ENCODE peak calls at places on chromosomes 2 and 18, in nine cellular contexts. One of them, this sample, is unnamed.

GRCh38 chr18:76259012-76259568 is 236.0 kb downstream of the ZNF516 start:
- DNase-seq in MM.1S: no peak
- DNase-seq in tibial artery: no peak
- DNase-seq in SJSA1: no peak
- DNase-seq in AG04449: no peak
- DNase-seq in NCI-H1417 treated with DMSO at 0.1 percent for 48 hours: no peak
- DNase-seq in stimulated activated CD8-positive, alpha-beta memory T cell treated with anti-CD3 and anti-CD28 coated beads, Interleukin-12 subunit alpha, Interleukin-12 subunit beta, amount 100 ng/mL, for 1 hour: no peak
- DNase-seq in NCI-H1092 treated with DMSO at 0.1 percent for 48 hours: no peak
- DNase-seq in prostate gland: no peak
- DNase-seq in this sample: no peak

GRCh38 chr2:62653582-62654422 is 51.7 kb upstream of the EHBP1 start:
- DNase-seq in stimulated activated CD8-positive, alpha-beta memory T cell treated with anti-CD3 and anti-CD28 coated beads, Interleukin-12 subunit alpha, Interleukin-12 subunit beta, amount 100 ng/mL, for 1 hour: no peak
- DNase-seq in tibial artery: no peak
- DNase-seq in NCI-H1092 treated with DMSO at 0.1 percent for 48 hours: no peak
- DNase-seq in NCI-H1417 treated with DMSO at 0.1 percent for 48 hours: no peak
- DNase-seq in prostate gland: no peak
- DNase-seq in SJSA1: no peak
- DNase-seq in MM.1S: no peak
- DNase-seq in AG04449: no peak
- DNase-seq in this sample: no peak

GRCh38 chr18:61998957-61999356 is 106.2 kb upstream of the RNF152 start:
- DNase-seq in stimulated activated CD8-positive, alpha-beta memory T cell treated with anti-CD3 and anti-CD28 coated beads, Interleukin-12 subunit alpha, Interleukin-12 subunit beta, amount 100 ng/mL, for 1 hour: no peak
- DNase-seq in SJSA1: no peak
- DNase-seq in NCI-H1417 treated with DMSO at 0.1 percent for 48 hours: no peak
- DNase-seq in MM.1S: no peak
- DNase-seq in tibial artery: no peak
- DNase-seq in prostate gland: no peak
- DNase-seq in NCI-H1092 treated with DMSO at 0.1 percent for 48 hours: no peak
- DNase-seq in AG04449: peak; percentile 71
- DNase-seq in this sample: peak; percentile 10

GRCh38 chr18:6059551-6059950 is 164.2 kb upstream of the TMEM200C start:
- DNase-seq in AG04449: no peak
- DNase-seq in SJSA1: no peak
- DNase-seq in tibial artery: no peak
- DNase-seq in stimulated activated CD8-positive, alpha-beta memory T cell treated with anti-CD3 and anti-CD28 coated beads, Interleukin-12 subunit alpha, Interleukin-12 subunit beta, amount 100 ng/mL, for 1 hour: no peak
- DNase-seq in prostate gland: no peak
- DNase-seq in NCI-H1417 treated with DMSO at 0.1 percent for 48 hours: no peak
- DNase-seq in MM.1S: no peak
- DNase-seq in NCI-H1092 treated with DMSO at 0.1 percent for 48 hours: no peak
- DNase-seq in this sample: no peak

GRCh38 chr2:177641321-177641720 is 248.7 kb downstream of the AGPS start:
- DNase-seq in prostate gland: no peak
- DNase-seq in stimulated activated CD8-positive, alpha-beta memory T cell treated with anti-CD3 and anti-CD28 coated beads, Interleukin-12 subunit alpha, Interleukin-12 subunit beta, amount 100 ng/mL, for 1 hour: no peak
- DNase-seq in tibial artery: no peak
- DNase-seq in AG04449: no peak
- DNase-seq in NCI-H1092 treated with DMSO at 0.1 percent for 48 hours: no peak
- DNase-seq in NCI-H1417 treated with DMSO at 0.1 percent for 48 hours: no peak
- DNase-seq in SJSA1: no peak
- DNase-seq in MM.1S: no peak
- DNase-seq in this sample: no peak

GRCh38 chr18:59575995-59576394 is 121.2 kb downstream of the CCBE1 start:
- DNase-seq in stimulated activated CD8-positive, alpha-beta memory T cell treated with anti-CD3 and anti-CD28 coated beads, Interleukin-12 subunit alpha, Interleukin-12 subunit beta, amount 100 ng/mL, for 1 hour: no peak
- DNase-seq in AG04449: no peak
- DNase-seq in NCI-H1092 treated with DMSO at 0.1 percent for 48 hours: no peak
- DNase-seq in MM.1S: no peak
- DNase-seq in tibial artery: no peak
- DNase-seq in NCI-H1417 treated with DMSO at 0.1 percent for 48 hours: no peak
- DNase-seq in prostate gland: no peak
- DNase-seq in SJSA1: no peak
- DNase-seq in this sample: no peak

GRCh38 chr2:96359866-96360265 is 24.3 kb downstream of the NCAPH start:
- DNase-seq in stimulated activated CD8-positive, alpha-beta memory T cell treated with anti-CD3 and anti-CD28 coated beads, Interleukin-12 subunit alpha, Interleukin-12 subunit beta, amount 100 ng/mL, for 1 hour: no peak
- DNase-seq in prostate gland: no peak
- DNase-seq in NCI-H1092 treated with DMSO at 0.1 percent for 48 hours: no peak
- DNase-seq in AG04449: no peak
- DNase-seq in MM.1S: no peak
- DNase-seq in SJSA1: no peak
- DNase-seq in tibial artery: no peak
- DNase-seq in NCI-H1417 treated with DMSO at 0.1 percent for 48 hours: no peak
- DNase-seq in this sample: no peak

GRCh38 chr18:74689251-74689650 is 91.6 kb downstream of the ZNF407 start:
- DNase-seq in NCI-H1092 treated with DMSO at 0.1 percent for 48 hours: no peak
- DNase-seq in NCI-H1417 treated with DMSO at 0.1 percent for 48 hours: no peak
- DNase-seq in tibial artery: no peak
- DNase-seq in SJSA1: no peak
- DNase-seq in MM.1S: no peak
- DNase-seq in prostate gland: no peak
- DNase-seq in AG04449: no peak
- DNase-seq in stimulated activated CD8-positive, alpha-beta memory T cell treated with anti-CD3 and anti-CD28 coated beads, Interleukin-12 subunit alpha, Interleukin-12 subunit beta, amount 100 ng/mL, for 1 hour: no peak
- DNase-seq in this sample: no peak

GRCh38 chr2:11473604-11474440 is 7.9 kb upstream of the E2F6 start:
- DNase-seq in NCI-H1417 treated with DMSO at 0.1 percent for 48 hours: no peak
- DNase-seq in AG04449: no peak
- DNase-seq in SJSA1: no peak
- DNase-seq in stimulated activated CD8-positive, alpha-beta memory T cell treated with anti-CD3 and anti-CD28 coated beads, Interleukin-12 subunit alpha, Interleukin-12 subunit beta, amount 100 ng/mL, for 1 hour: no peak
- DNase-seq in tibial artery: no peak
- DNase-seq in MM.1S: no peak
- DNase-seq in NCI-H1092 treated with DMSO at 0.1 percent for 48 hours: peak; percentile 62
- DNase-seq in prostate gland: no peak
- DNase-seq in this sample: no peak

GRCh38 chr2:24164416-24164973 is 10.4 kb upstream of the FAM228A start:
- DNase-seq in SJSA1: peak; percentile 67
- DNase-seq in prostate gland: no peak
- DNase-seq in tibial artery: no peak
- DNase-seq in MM.1S: peak; percentile 38
- DNase-seq in NCI-H1092 treated with DMSO at 0.1 percent for 48 hours: peak; percentile 3
- DNase-seq in AG04449: no peak
- DNase-seq in NCI-H1417 treated with DMSO at 0.1 percent for 48 hours: no peak
- DNase-seq in stimulated activated CD8-positive, alpha-beta memory T cell treated with anti-CD3 and anti-CD28 coated beads, Interleukin-12 subunit alpha, Interleukin-12 subunit beta, amount 100 ng/mL, for 1 hour: no peak
- DNase-seq in this sample: no peak

GRCh38 chr18:46639386-46639785 is 17.6 kb downstream of the LOXHD1 start:
- DNase-seq in SJSA1: no peak
- DNase-seq in NCI-H1092 treated with DMSO at 0.1 percent for 48 hours: no peak
- DNase-seq in tibial artery: no peak
- DNase-seq in MM.1S: no peak
- DNase-seq in stimulated activated CD8-positive, alpha-beta memory T cell treated with anti-CD3 and anti-CD28 coated beads, Interleukin-12 subunit alpha, Interleukin-12 subunit beta, amount 100 ng/mL, for 1 hour: no peak
- DNase-seq in AG04449: no peak
- DNase-seq in NCI-H1417 treated with DMSO at 0.1 percent for 48 hours: no peak
- DNase-seq in prostate gland: no peak
- DNase-seq in this sample: no peak

GRCh38 chr2:165307317-165307716 is 68.1 kb downstream of the SCN2A start:
- DNase-seq in NCI-H1417 treated with DMSO at 0.1 percent for 48 hours: no peak
- DNase-seq in stimulated activated CD8-positive, alpha-beta memory T cell treated with anti-CD3 and anti-CD28 coated beads, Interleukin-12 subunit alpha, Interleukin-12 subunit beta, amount 100 ng/mL, for 1 hour: no peak
- DNase-seq in NCI-H1092 treated with DMSO at 0.1 percent for 48 hours: no peak
- DNase-seq in MM.1S: no peak
- DNase-seq in prostate gland: no peak
- DNase-seq in AG04449: no peak
- DNase-seq in tibial artery: no peak
- DNase-seq in SJSA1: no peak
- DNase-seq in this sample: no peak

GRCh38 chr2:10160226-10160955 is 37.9 kb downstream of the RRM2 start:
- DNase-seq in stimulated activated CD8-positive, alpha-beta memory T cell treated with anti-CD3 and anti-CD28 coated beads, Interleukin-12 subunit alpha, Interleukin-12 subunit beta, amount 100 ng/mL, for 1 hour: no peak
- DNase-seq in NCI-H1092 treated with DMSO at 0.1 percent for 48 hours: no peak
- DNase-seq in AG04449: no peak
- DNase-seq in MM.1S: no peak
- DNase-seq in SJSA1: no peak
- DNase-seq in prostate gland: no peak
- DNase-seq in NCI-H1417 treated with DMSO at 0.1 percent for 48 hours: no peak
- DNase-seq in tibial artery: no peak
- DNase-seq in this sample: no peak

GRCh38 chr18:73943763-73944162 is 203.9 kb downstream of the FBXO15 start:
- DNase-seq in prostate gland: no peak
- DNase-seq in AG04449: no peak
- DNase-seq in SJSA1: no peak
- DNase-seq in NCI-H1417 treated with DMSO at 0.1 percent for 48 hours: no peak
- DNase-seq in MM.1S: no peak
- DNase-seq in tibial artery: no peak
- DNase-seq in NCI-H1092 treated with DMSO at 0.1 percent for 48 hours: no peak
- DNase-seq in stimulated activated CD8-positive, alpha-beta memory T cell treated with anti-CD3 and anti-CD28 coated beads, Interleukin-12 subunit alpha, Interleukin-12 subunit beta, amount 100 ng/mL, for 1 hour: no peak
- DNase-seq in this sample: no peak

GRCh38 chr2:155442088-155442487 is 743.6 kb downstream of the KCNJ3 start:
- DNase-seq in NCI-H1417 treated with DMSO at 0.1 percent for 48 hours: no peak
- DNase-seq in SJSA1: no peak
- DNase-seq in NCI-H1092 treated with DMSO at 0.1 percent for 48 hours: no peak
- DNase-seq in tibial artery: no peak
- DNase-seq in stimulated activated CD8-positive, alpha-beta memory T cell treated with anti-CD3 and anti-CD28 coated beads, Interleukin-12 subunit alpha, Interleukin-12 subunit beta, amount 100 ng/mL, for 1 hour: no peak
- DNase-seq in AG04449: no peak
- DNase-seq in prostate gland: no peak
- DNase-seq in MM.1S: no peak
- DNase-seq in this sample: no peak

GRCh38 chr2:130251865-130252620 is 53.8 kb upstream of the TUBA3E start:
- DNase-seq in tibial artery: no peak
- DNase-seq in MM.1S: no peak
- DNase-seq in AG04449: no peak
- DNase-seq in NCI-H1092 treated with DMSO at 0.1 percent for 48 hours: no peak
- DNase-seq in NCI-H1417 treated with DMSO at 0.1 percent for 48 hours: no peak
- DNase-seq in stimulated activated CD8-positive, alpha-beta memory T cell treated with anti-CD3 and anti-CD28 coated beads, Interleukin-12 subunit alpha, Interleukin-12 subunit beta, amount 100 ng/mL, for 1 hour: no peak
- DNase-seq in prostate gland: no peak
- DNase-seq in SJSA1: no peak
- DNase-seq in this sample: no peak

GRCh38 chr2:43791035-43791434 is 17.2 kb downstream of the DYNC2LI1 start:
- DNase-seq in prostate gland: no peak
- DNase-seq in tibial artery: no peak
- DNase-seq in stimulated activated CD8-positive, alpha-beta memory T cell treated with anti-CD3 and anti-CD28 coated beads, Interleukin-12 subunit alpha, Interleukin-12 subunit beta, amount 100 ng/mL, for 1 hour: no peak
- DNase-seq in MM.1S: no peak
- DNase-seq in NCI-H1092 treated with DMSO at 0.1 percent for 48 hours: no peak
- DNase-seq in SJSA1: no peak
- DNase-seq in AG04449: no peak
- DNase-seq in NCI-H1417 treated with DMSO at 0.1 percent for 48 hours: no peak
- DNase-seq in this sample: no peak

GRCh38 chr2:240991378-240992263 is 6.8 kb upstream of the SNED1 start:
- DNase-seq in prostate gland: peak; percentile 92
- DNase-seq in stimulated activated CD8-positive, alpha-beta memory T cell treated with anti-CD3 and anti-CD28 coated beads, Interleukin-12 subunit alpha, Interleukin-12 subunit beta, amount 100 ng/mL, for 1 hour: no peak
- DNase-seq in MM.1S: no peak
- DNase-seq in SJSA1: peak; percentile 98
- DNase-seq in NCI-H1417 treated with DMSO at 0.1 percent for 48 hours: no peak
- DNase-seq in tibial artery: peak; percentile 98
- DNase-seq in NCI-H1092 treated with DMSO at 0.1 percent for 48 hours: peak; percentile 27
- DNase-seq in AG04449: peak; percentile 23
- DNase-seq in this sample: peak; percentile 95

GRCh38 chr18:50586710-50587109 is 26.8 kb downstream of the MAPK4 start:
- DNase-seq in AG04449: no peak
- DNase-seq in SJSA1: no peak
- DNase-seq in MM.1S: no peak
- DNase-seq in tibial artery: no peak
- DNase-seq in prostate gland: no peak
- DNase-seq in NCI-H1417 treated with DMSO at 0.1 percent for 48 hours: no peak
- DNase-seq in NCI-H1092 treated with DMSO at 0.1 percent for 48 hours: no peak
- DNase-seq in stimulated activated CD8-positive, alpha-beta memory T cell treated with anti-CD3 and anti-CD28 coated beads, Interleukin-12 subunit alpha, Interleukin-12 subunit beta, amount 100 ng/mL, for 1 hour: no peak
- DNase-seq in this sample: no peak

GRCh38 chr2:40652155-40652554 is 200.3 kb upstream of the SLC8A1 start:
- DNase-seq in prostate gland: no peak
- DNase-seq in MM.1S: no peak
- DNase-seq in NCI-H1417 treated with DMSO at 0.1 percent for 48 hours: no peak
- DNase-seq in tibial artery: no peak
- DNase-seq in stimulated activated CD8-positive, alpha-beta memory T cell treated with anti-CD3 and anti-CD28 coated beads, Interleukin-12 subunit alpha, Interleukin-12 subunit beta, amount 100 ng/mL, for 1 hour: no peak
- DNase-seq in SJSA1: no peak
- DNase-seq in NCI-H1092 treated with DMSO at 0.1 percent for 48 hours: no peak
- DNase-seq in AG04449: no peak
- DNase-seq in this sample: no peak

GRCh38 chr2:96225016-96225533 is 16.4 kb upstream of the STARD7 start:
- DNase-seq in NCI-H1417 treated with DMSO at 0.1 percent for 48 hours: no peak
- DNase-seq in SJSA1: no peak
- DNase-seq in AG04449: no peak
- DNase-seq in NCI-H1092 treated with DMSO at 0.1 percent for 48 hours: no peak
- DNase-seq in prostate gland: no peak
- DNase-seq in MM.1S: peak; percentile 70
- DNase-seq in stimulated activated CD8-positive, alpha-beta memory T cell treated with anti-CD3 and anti-CD28 coated beads, Interleukin-12 subunit alpha, Interleukin-12 subunit beta, amount 100 ng/mL, for 1 hour: no peak
- DNase-seq in tibial artery: no peak
- DNase-seq in this sample: no peak

GRCh38 chr2:232319117-232320037 is 59.2 kb upstream of the ALPP start:
- DNase-seq in tibial artery: no peak
- DNase-seq in stimulated activated CD8-positive, alpha-beta memory T cell treated with anti-CD3 and anti-CD28 coated beads, Interleukin-12 subunit alpha, Interleukin-12 subunit beta, amount 100 ng/mL, for 1 hour: no peak
- DNase-seq in SJSA1: no peak
- DNase-seq in AG04449: no peak
- DNase-seq in NCI-H1417 treated with DMSO at 0.1 percent for 48 hours: no peak
- DNase-seq in NCI-H1092 treated with DMSO at 0.1 percent for 48 hours: no peak
- DNase-seq in prostate gland: no peak
- DNase-seq in MM.1S: no peak
- DNase-seq in this sample: no peak

GRCh38 chr18:48545690-48546365 is 7.0 kb downstream of the CTIF start:
- DNase-seq in tibial artery: peak; percentile 83
- DNase-seq in NCI-H1092 treated with DMSO at 0.1 percent for 48 hours: peak; percentile 42
- DNase-seq in prostate gland: peak; percentile 50
- DNase-seq in stimulated activated CD8-positive, alpha-beta memory T cell treated with anti-CD3 and anti-CD28 coated beads, Interleukin-12 subunit alpha, Interleukin-12 subunit beta, amount 100 ng/mL, for 1 hour: no peak
- DNase-seq in AG04449: no peak
- DNase-seq in SJSA1: peak; percentile 90
- DNase-seq in NCI-H1417 treated with DMSO at 0.1 percent for 48 hours: no peak
- DNase-seq in MM.1S: no peak
- DNase-seq in this sample: no peak

GRCh38 chr2:45643095-45643494 is 8.4 kb upstream of the PRKCE start:
- DNase-seq in stimulated activated CD8-positive, alpha-beta memory T cell treated with anti-CD3 and anti-CD28 coated beads, Interleukin-12 subunit alpha, Interleukin-12 subunit beta, amount 100 ng/mL, for 1 hour: no peak
- DNase-seq in AG04449: no peak
- DNase-seq in MM.1S: no peak
- DNase-seq in tibial artery: no peak
- DNase-seq in NCI-H1092 treated with DMSO at 0.1 percent for 48 hours: no peak
- DNase-seq in prostate gland: no peak
- DNase-seq in NCI-H1417 treated with DMSO at 0.1 percent for 48 hours: no peak
- DNase-seq in SJSA1: no peak
- DNase-seq in this sample: no peak

GRCh38 chr2:42106257-42106816 is 58.5 kb downstream of the PKDCC start:
- DNase-seq in MM.1S: no peak
- DNase-seq in NCI-H1417 treated with DMSO at 0.1 percent for 48 hours: no peak
- DNase-seq in NCI-H1092 treated with DMSO at 0.1 percent for 48 hours: no peak
- DNase-seq in tibial artery: no peak
- DNase-seq in prostate gland: no peak
- DNase-seq in stimulated activated CD8-positive, alpha-beta memory T cell treated with anti-CD3 and anti-CD28 coated beads, Interleukin-12 subunit alpha, Interleukin-12 subunit beta, amount 100 ng/mL, for 1 hour: no peak
- DNase-seq in SJSA1: no peak
- DNase-seq in AG04449: no peak
- DNase-seq in this sample: no peak

GRCh38 chr2:47867205-47867604 is 39.1 kb downstream of the FBXO11 start:
- DNase-seq in SJSA1: peak; percentile 46
- DNase-seq in stimulated activated CD8-positive, alpha-beta memory T cell treated with anti-CD3 and anti-CD28 coated beads, Interleukin-12 subunit alpha, Interleukin-12 subunit beta, amount 100 ng/mL, for 1 hour: no peak
- DNase-seq in AG04449: no peak
- DNase-seq in MM.1S: no peak
- DNase-seq in tibial artery: no peak
- DNase-seq in NCI-H1092 treated with DMSO at 0.1 percent for 48 hours: no peak
- DNase-seq in NCI-H1417 treated with DMSO at 0.1 percent for 48 hours: no peak
- DNase-seq in prostate gland: no peak
- DNase-seq in this sample: peak; percentile 17

GRCh38 chr2:239577306-239577705 is 176.5 kb upstream of the HDAC4 start:
- DNase-seq in NCI-H1092 treated with DMSO at 0.1 percent for 48 hours: no peak
- DNase-seq in SJSA1: no peak
- DNase-seq in prostate gland: no peak
- DNase-seq in stimulated activated CD8-positive, alpha-beta memory T cell treated with anti-CD3 and anti-CD28 coated beads, Interleukin-12 subunit alpha, Interleukin-12 subunit beta, amount 100 ng/mL, for 1 hour: no peak
- DNase-seq in MM.1S: no peak
- DNase-seq in NCI-H1417 treated with DMSO at 0.1 percent for 48 hours: no peak
- DNase-seq in AG04449: no peak
- DNase-seq in tibial artery: no peak
- DNase-seq in this sample: no peak

GRCh38 chr2:138823651-138824050 is 43.5 kb upstream of the NXPH2 start:
- DNase-seq in NCI-H1092 treated with DMSO at 0.1 percent for 48 hours: peak; percentile 5
- DNase-seq in SJSA1: no peak
- DNase-seq in MM.1S: no peak
- DNase-seq in stimulated activated CD8-positive, alpha-beta memory T cell treated with anti-CD3 and anti-CD28 coated beads, Interleukin-12 subunit alpha, Interleukin-12 subunit beta, amount 100 ng/mL, for 1 hour: no peak
- DNase-seq in AG04449: no peak
- DNase-seq in prostate gland: no peak
- DNase-seq in tibial artery: no peak
- DNase-seq in NCI-H1417 treated with DMSO at 0.1 percent for 48 hours: no peak
- DNase-seq in this sample: no peak

GRCh38 chr2:3575534-3576324 is 669 bp downstream of the RPS7 start:
- DNase-seq in prostate gland: peak; percentile 11
- DNase-seq in tibial artery: no peak
- DNase-seq in NCI-H1417 treated with DMSO at 0.1 percent for 48 hours: no peak
- DNase-seq in SJSA1: no peak
- DNase-seq in MM.1S: peak; percentile 30
- DNase-seq in NCI-H1092 treated with DMSO at 0.1 percent for 48 hours: no peak
- DNase-seq in stimulated activated CD8-positive, alpha-beta memory T cell treated with anti-CD3 and anti-CD28 coated beads, Interleukin-12 subunit alpha, Interleukin-12 subunit beta, amount 100 ng/mL, for 1 hour: no peak
- DNase-seq in AG04449: no peak
- DNase-seq in this sample: no peak

GRCh38 chr2:36352024-36352398 is 3.6 kb upstream of the CRIM1 start:
- DNase-seq in stimulated activated CD8-positive, alpha-beta memory T cell treated with anti-CD3 and anti-CD28 coated beads, Interleukin-12 subunit alpha, Interleukin-12 subunit beta, amount 100 ng/mL, for 1 hour: no peak
- DNase-seq in prostate gland: peak; percentile 39
- DNase-seq in NCI-H1417 treated with DMSO at 0.1 percent for 48 hours: no peak
- DNase-seq in SJSA1: no peak
- DNase-seq in tibial artery: no peak
- DNase-seq in AG04449: no peak
- DNase-seq in NCI-H1092 treated with DMSO at 0.1 percent for 48 hours: peak; percentile 23
- DNase-seq in MM.1S: peak; percentile 54
- DNase-seq in this sample: no peak